ENCODE peak calls at places on chromosomes 16 and 17, in eight cellular contexts. One of them, this sample, is unnamed. For H3K4me1, the result is how much of the 10 kb centered on the place peaks cover.

GRCh38 chr17:66494023-66494803 is 191.8 kb downstream of the PRKCA start:
- DNase-seq in GM23338: no peak
- DNase-seq in HepG2: no peak
- DNase-seq in SK-N-SH: no peak
- DNase-seq in GM12878: no peak
- DNase-seq in HCT116: peak
- DNase-seq in H1: no peak
- DNase-seq in K562: peak
- DNase-seq in this sample: peak

GRCh38 chr17:82629748-82630147 is 18.5 kb downstream of the WDR45B start:
- DNase-seq in GM23338: no peak
- DNase-seq in HepG2: no peak
- DNase-seq in SK-N-SH: no peak
- DNase-seq in GM12878: no peak
- DNase-seq in HCT116: no peak
- DNase-seq in H1: no peak
- DNase-seq in K562: no peak
- DNase-seq in this sample: no peak

GRCh38 chr17:32445976-32446375 is 1.7 kb downstream of the PSMD11 start:
- DNase-seq in GM23338: no peak
- DNase-seq in HepG2: no peak
- DNase-seq in SK-N-SH: no peak
- DNase-seq in GM12878: no peak
- DNase-seq in HCT116: no peak
- DNase-seq in H1: no peak
- DNase-seq in K562: no peak
- DNase-seq in this sample: no peak

GRCh38 chr17:7042507-7043194 is 1.2 kb downstream of the SLC16A11 start:
- DNase-seq in GM23338: peak
- DNase-seq in HepG2: no peak
- DNase-seq in SK-N-SH: peak
- DNase-seq in GM12878: no peak
- DNase-seq in HCT116: no peak
- DNase-seq in H1: peak
- DNase-seq in K562: no peak
- DNase-seq in this sample: no peak

GRCh38 chr17:64216030-64216384 is 47.1 kb downstream of the TEX2 start:
- DNase-seq in GM23338: no peak
- DNase-seq in HepG2: no peak
- DNase-seq in SK-N-SH: no peak
- DNase-seq in GM12878: no peak
- DNase-seq in HCT116: no peak
- DNase-seq in H1: no peak
- DNase-seq in K562: no peak
- DNase-seq in this sample: peak

GRCh38 chr16:50066482-50067289 is 916 bp downstream of the HEATR3 start:
- DNase-seq in GM23338: no peak
- DNase-seq in HepG2: no peak
- DNase-seq in SK-N-SH: no peak
- DNase-seq in GM12878: no peak
- DNase-seq in HCT116: no peak
- DNase-seq in H1: no peak
- DNase-seq in K562: no peak
- DNase-seq in this sample: no peak

GRCh38 chr16:73464834-73465233 is 416.9 kb upstream of the ZFHX3 start:
- DNase-seq in GM23338: no peak
- DNase-seq in HepG2: no peak
- DNase-seq in SK-N-SH: no peak
- DNase-seq in GM12878: no peak
- DNase-seq in HCT116: no peak
- DNase-seq in H1: no peak
- DNase-seq in K562: no peak
- DNase-seq in this sample: no peak

GRCh38 chr17:82520041-82520910 is 744 bp downstream of the FOXK2 start:
- DNase-seq in GM23338: no peak
- DNase-seq in HepG2: no peak
- DNase-seq in SK-N-SH: peak
- DNase-seq in GM12878: no peak
- DNase-seq in HCT116: no peak
- DNase-seq in H1: peak
- DNase-seq in K562: peak
- DNase-seq in this sample: no peak

GRCh38 chr16:12976936-12977335 is 75.5 kb downstream of the SHISA9 start:
- DNase-seq in GM23338: no peak
- DNase-seq in HepG2: no peak
- DNase-seq in SK-N-SH: no peak
- DNase-seq in GM12878: no peak
- DNase-seq in HCT116: no peak
- DNase-seq in H1: no peak
- DNase-seq in K562: no peak
- DNase-seq in this sample: no peak

GRCh38 chr16:85750827-85751641 is at the start of gene C16orf74:
- DNase-seq in GM23338: peak
- DNase-seq in HepG2: no peak
- DNase-seq in SK-N-SH: peak
- DNase-seq in GM12878: no peak
- DNase-seq in HCT116: no peak
- DNase-seq in H1: no peak
- DNase-seq in K562: peak
- DNase-seq in this sample: peak

GRCh38 chr16:75198135-75198600 is 8.8 kb downstream of the CTRB2 start:
- DNase-seq in GM23338: no peak
- DNase-seq in HepG2: no peak
- DNase-seq in SK-N-SH: peak
- DNase-seq in GM12878: no peak
- DNase-seq in HCT116: no peak
- DNase-seq in H1: no peak
- DNase-seq in K562: no peak
- DNase-seq in this sample: no peak

GRCh38 chr16:85519540-85520231 is 93.4 kb upstream of the GSE1 start:
- DNase-seq in GM23338: no peak
- DNase-seq in HepG2: no peak
- DNase-seq in SK-N-SH: no peak
- DNase-seq in GM12878: no peak
- DNase-seq in HCT116: no peak
- DNase-seq in H1: no peak
- DNase-seq in K562: no peak
- DNase-seq in this sample: no peak

GRCh38 chr16:15811778-15812750 is 44.8 kb downstream of the MYH11 start:
- DNase-seq in GM23338: peak
- DNase-seq in HepG2: no peak
- DNase-seq in SK-N-SH: no peak
- DNase-seq in GM12878: no peak
- DNase-seq in HCT116: no peak
- DNase-seq in H1: no peak
- DNase-seq in K562: no peak
- DNase-seq in this sample: no peak

GRCh38 chr17:17742688-17743390 is 61.6 kb downstream of the RAI1 start:
- DNase-seq in GM23338: no peak
- DNase-seq in HepG2: no peak
- DNase-seq in SK-N-SH: no peak
- DNase-seq in GM12878: no peak
- DNase-seq in HCT116: no peak
- DNase-seq in H1: no peak
- DNase-seq in K562: no peak
- DNase-seq in this sample: no peak

GRCh38 chr16:71894229-71894920 is 956 bp upstream of the IST1 start:
- DNase-seq in GM23338: peak
- DNase-seq in HepG2: peak
- DNase-seq in SK-N-SH: peak
- DNase-seq in GM12878: no peak
- DNase-seq in HCT116: peak
- DNase-seq in H1: peak
- DNase-seq in K562: no peak
- DNase-seq in this sample: peak

GRCh38 chr16:73025111-73025505 is 22.8 kb downstream of the ZFHX3 start:
- DNase-seq in GM23338: no peak
- DNase-seq in HepG2: no peak
- DNase-seq in SK-N-SH: no peak
- DNase-seq in GM12878: no peak
- DNase-seq in HCT116: no peak
- DNase-seq in H1: no peak
- DNase-seq in K562: no peak
- DNase-seq in this sample: no peak

GRCh38 chr17:17819561-17819995 is 17.2 kb downstream of the SREBF1 start:
- DNase-seq in GM23338: peak
- DNase-seq in HepG2: peak
- DNase-seq in SK-N-SH: peak
- DNase-seq in GM12878: peak
- DNase-seq in HCT116: no peak
- DNase-seq in H1: no peak
- DNase-seq in K562: no peak
- DNase-seq in this sample: peak

GRCh38 chr16:2710711-2711231 is 9.3 kb downstream of the PRSS27 start:
- DNase-seq in GM23338: no peak
- DNase-seq in HepG2: no peak
- DNase-seq in SK-N-SH: no peak
- DNase-seq in GM12878: no peak
- DNase-seq in HCT116: no peak
- DNase-seq in H1: no peak
- DNase-seq in K562: no peak
- DNase-seq in this sample: no peak

GRCh38 chr16:2711370-2712062 is 8.5 kb downstream of the PRSS27 start:
- DNase-seq in GM23338: no peak
- DNase-seq in HepG2: no peak
- DNase-seq in SK-N-SH: no peak
- DNase-seq in GM12878: no peak
- DNase-seq in HCT116: no peak
- DNase-seq in H1: no peak
- DNase-seq in K562: no peak
- DNase-seq in this sample: no peak

GRCh38 chr16:2708955-2709587 is 11.0 kb downstream of the PRSS27 start:
- DNase-seq in GM23338: no peak
- DNase-seq in HepG2: no peak
- DNase-seq in SK-N-SH: no peak
- DNase-seq in GM12878: no peak
- DNase-seq in HCT116: no peak
- DNase-seq in H1: no peak
- DNase-seq in K562: no peak
- DNase-seq in this sample: no peak

GRCh38 chr16:2709588-2709984 is 10.4 kb downstream of the PRSS27 start:
- DNase-seq in GM23338: no peak
- DNase-seq in HepG2: no peak
- DNase-seq in SK-N-SH: no peak
- DNase-seq in GM12878: no peak
- DNase-seq in HCT116: no peak
- DNase-seq in H1: no peak
- DNase-seq in K562: no peak
- DNase-seq in this sample: no peak

GRCh38 chr16:2710021-2710710 is 9.9 kb downstream of the PRSS27 start:
- DNase-seq in GM23338: no peak
- DNase-seq in HepG2: no peak
- DNase-seq in SK-N-SH: no peak
- DNase-seq in GM12878: no peak
- DNase-seq in HCT116: no peak
- DNase-seq in H1: no peak
- DNase-seq in K562: no peak
- DNase-seq in this sample: no peak
- TF ChIP-seq POLR2AphosphoS5 in GM23338: no peak
- TF ChIP-seq POLR2AphosphoS5 in HepG2: no peak
- TF ChIP-seq POLR2AphosphoS5 in SK-N-SH: no peak
- TF ChIP-seq POLR2AphosphoS5 in GM12878: no peak
- TF ChIP-seq POLR2AphosphoS5 in HCT116: no peak
- TF ChIP-seq POLR2AphosphoS5 in H1: no peak
- TF ChIP-seq POLR2AphosphoS5 in K562: no peak
- TF ChIP-seq POLR2AphosphoS5 in this sample: no peak

DNA sequence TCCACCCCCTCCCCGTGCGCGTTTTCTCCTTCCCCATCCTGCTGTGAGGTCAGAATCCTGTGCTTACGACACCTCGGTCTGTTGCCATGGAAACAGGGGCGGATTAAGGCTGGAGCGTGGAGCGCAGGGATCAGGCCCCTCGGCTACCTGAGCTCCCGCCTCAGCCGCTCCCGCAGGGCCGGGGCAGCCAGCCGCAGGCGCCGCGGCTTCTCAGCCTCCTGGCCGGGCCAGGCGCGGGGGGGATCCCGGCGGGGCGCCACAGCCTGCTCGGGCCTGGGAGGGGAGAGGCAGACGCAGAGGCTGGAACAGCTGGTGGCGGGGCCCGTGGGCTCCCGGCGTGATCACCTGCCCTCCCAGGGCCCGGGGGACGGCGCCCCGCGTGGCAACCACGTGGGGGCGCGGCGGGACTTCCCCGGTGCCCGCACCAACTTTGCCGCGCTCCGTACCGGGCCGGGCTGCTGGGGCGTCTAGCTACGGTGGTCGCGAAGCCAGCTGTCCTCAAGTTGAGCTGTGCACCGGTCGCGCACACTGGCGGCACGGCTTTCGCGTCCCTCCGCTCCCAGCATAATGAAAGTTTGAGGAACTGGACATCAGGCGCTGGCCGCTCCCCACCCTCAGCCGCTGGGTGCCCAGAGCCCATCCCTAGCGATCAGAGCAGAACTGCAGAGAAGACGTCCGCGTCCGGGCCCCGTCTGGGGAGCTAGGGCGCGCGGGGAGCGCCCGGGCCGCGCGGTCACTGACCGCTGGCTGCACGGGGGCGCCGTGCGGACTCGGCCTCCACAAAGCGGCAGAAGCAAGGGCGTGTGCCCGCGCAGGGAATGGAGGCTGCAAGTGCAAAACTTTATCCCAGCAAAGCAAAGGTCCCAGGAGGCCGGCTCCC is 1.2 kb downstream of the RTN4RL1 start:
- DNase-seq in GM23338: peak
- DNase-seq in HepG2: no peak
- DNase-seq in SK-N-SH: peak
- DNase-seq in GM12878: no peak
- DNase-seq in HCT116: peak
- DNase-seq in H1: peak
- DNase-seq in K562: peak
- DNase-seq in this sample: no peak
- H3K4me2 ChIP-seq in GM23338: peak
- H3K4me2 ChIP-seq in HepG2: peak
- H3K4me2 ChIP-seq in SK-N-SH: peak
- H3K4me2 ChIP-seq in GM12878: peak
- H3K4me2 ChIP-seq in HCT116: peak
- H3K4me2 ChIP-seq in H1: peak
- H3K4me2 ChIP-seq in K562: no peak
- H3K4me2 ChIP-seq in this sample: peak

GRCh38 chr17:81478119-81478518 is 34.5 kb downstream of the ACTG1 start:
- DNase-seq in GM23338: no peak
- DNase-seq in HepG2: no peak
- DNase-seq in SK-N-SH: no peak
- DNase-seq in GM12878: no peak
- DNase-seq in HCT116: no peak
- DNase-seq in H1: no peak
- DNase-seq in K562: no peak
- DNase-seq in this sample: no peak
- H3K4me1 ChIP-seq in GM23338: under half
- H3K4me1 ChIP-seq in HepG2: under half
- H3K4me1 ChIP-seq in SK-N-SH: under half
- H3K4me1 ChIP-seq in GM12878: under half
- H3K4me1 ChIP-seq in HCT116: under half
- H3K4me1 ChIP-seq in H1: under half
- H3K4me1 ChIP-seq in K562: half or more
- H3K4me1 ChIP-seq in this sample: under half

GRCh38 chr17:58268326-58268725 is 12.4 kb downstream of the MPO start:
- DNase-seq in GM23338: no peak
- DNase-seq in HepG2: no peak
- DNase-seq in SK-N-SH: no peak
- DNase-seq in GM12878: no peak
- DNase-seq in HCT116: no peak
- DNase-seq in H1: peak
- DNase-seq in K562: no peak
- DNase-seq in this sample: no peak
- TF ChIP-seq POLR2AphosphoS5 in GM23338: no peak
- TF ChIP-seq POLR2AphosphoS5 in HepG2: no peak
- TF ChIP-seq POLR2AphosphoS5 in SK-N-SH: no peak
- TF ChIP-seq POLR2AphosphoS5 in GM12878: no peak
- TF ChIP-seq POLR2AphosphoS5 in HCT116: no peak
- TF ChIP-seq POLR2AphosphoS5 in H1: no peak
- TF ChIP-seq POLR2AphosphoS5 in K562: no peak
- TF ChIP-seq POLR2AphosphoS5 in this sample: no peak

GRCh38 chr17:41532947-41533570 is 5.0 kb upstream of the KRT19 start:
- DNase-seq in GM23338: no peak
- DNase-seq in HepG2: no peak
- DNase-seq in SK-N-SH: no peak
- DNase-seq in GM12878: no peak
- DNase-seq in HCT116: no peak
- DNase-seq in H1: no peak
- DNase-seq in K562: no peak
- DNase-seq in this sample: no peak
- H3K4me2 ChIP-seq in GM23338: no peak
- H3K4me2 ChIP-seq in HepG2: no peak
- H3K4me2 ChIP-seq in SK-N-SH: no peak
- H3K4me2 ChIP-seq in GM12878: no peak
- H3K4me2 ChIP-seq in HCT116: no peak
- H3K4me2 ChIP-seq in H1: no peak
- H3K4me2 ChIP-seq in K562: no peak
- H3K4me2 ChIP-seq in this sample: no peak

This sample was measured in endothelial cell of umbilical vein.